ENCODE peak calls at places on chromosome 12, in six cellular contexts. D is astrocyte of the spinal cord, W is GM23338, G is MV-4-11, K is GM13977, L is RPMI8226. M is an unnamed sample.
A peak's percentile ranks its signal among the peaks of the same experiment; 100 is the strongest.

GRCh38 chr12:52041695-52042123 is 9.5 kb upstream of the NR4A1 start:
- DNase-seq in G (no peak), W (peak; percentile 56), L (no peak), K (peak; percentile 75), D (peak; percentile 42), M (no peak)

GRCh38 chr12:72346331-72346944 is 74.3 kb downstream of the TRHDE start:
- DNase-seq in K (no peak), G (peak; percentile 51), L (peak; percentile 77), D (peak; percentile 84), W (peak; percentile 95), M (peak; percentile 80)

GRCh38 chr12:89439946-89440345 is 84.7 kb downstream of the GALNT4 start:
- DNase-seq in W (no peak), L (no peak), K (no peak), D (peak; percentile 42), G (no peak), M (no peak)

GRCh38 chr12:122318607-122319311 is 52.5 kb upstream of the VPS33A start:
- DNase-seq in G (no peak), W (no peak), D (peak; percentile 85), K (no peak), L (no peak), M (no peak)

GRCh38 chr12:84877340-84877739 is 35.3 kb downstream of the SLC6A15 start:
- DNase-seq in W (peak; percentile 16), D (no peak), G (no peak), K (no peak), L (no peak), M (no peak)

GRCh38 chr12:2221030-2221621 is 168.3 kb downstream of the CACNA1C start:
- DNase-seq in G (no peak), W (no peak), L (no peak), D (no peak), K (no peak), M (no peak)

GRCh38 chr12:27709932-27710591 is 570 bp upstream of the MRPS35 start:
- DNase-seq in D (peak; percentile 72), K (no peak), L (no peak), G (no peak), W (no peak), M (peak; percentile 66)

GRCh38 chr12:65229441-65229840 is 49.0 kb upstream of the MSRB3 start:
- DNase-seq in K (no peak), G (no peak), L (no peak), D (peak; percentile 75), W (no peak), M (no peak)

GRCh38 chr12:48071808-48072207 is 34.1 kb downstream of the SENP1 start:
- DNase-seq in K (no peak), D (no peak), W (no peak), L (no peak), G (no peak), M (no peak)

GRCh38 chr12:1529228-1529861 is 65.0 kb downstream of the FBXL14 start:
- DNase-seq in W (no peak), D (no peak), G (no peak), K (no peak), L (no peak), M (no peak)

GRCh38 chr12:13900718-13901117 is 80.7 kb downstream of the GRIN2B start:
- DNase-seq in W (no peak), D (no peak), K (no peak), G (no peak), L (no peak), M (peak; percentile 76)